ENCODE peak calls at places on chromosomes 12 and 14, in five cellular contexts. B is fibroblast of mammary gland, H is omental fat pad, Y is foreskin melanocyte, S is cardiac fibroblast. X is an unnamed sample.
A peak's percentile ranks its signal among the peaks of the same experiment; 100 is the strongest.

GRCh38 chr12:75650989-75651695 is 139.7 kb upstream of the KRR1 start:
- DNase-seq in B (peak; percentile 54), H (no peak), Y (no peak), S (peak; percentile 75), X (peak; percentile 82)

GRCh38 chr12:44286336-44286735 is 450.5 kb downstream of the TMEM117 start:
- DNase-seq in B (peak; percentile 49), H (no peak), Y (peak; percentile 52), S (no peak), X (peak; percentile 33)

GRCh38 chr12:6662906-6663742 is at the start of gene ING4:
- DNase-seq in B (peak; percentile 99), H (peak; percentile 93), Y (peak; percentile 99), S (peak; percentile 100), X (peak; percentile 100)

GRCh38 chr14:92513966-92514843 is 624 bp downstream of the RIN3 start:
- DNase-seq in B (peak; percentile 32), H (no peak), Y (no peak), S (peak; percentile 35), X (peak; percentile 28)

GRCh38 chr12:49674318-49674985 is 32.8 kb downstream of the FMNL3 start:
- DNase-seq in B (peak; percentile 61), H (no peak), Y (peak; percentile 72), S (peak; percentile 35), X (peak; percentile 22)

GRCh38 chr12:113413488-113413939 is 8.7 kb upstream of the SDSL start:
- DNase-seq in B (peak; percentile 40), H (no peak), Y (no peak), S (peak; percentile 49), X (peak; percentile 30)

GRCh38 chr14:64844993-64845536 is 34.6 kb downstream of the SPTB start:
- DNase-seq in B (no peak), H (no peak), Y (no peak), S (no peak), X (no peak)

GRCh38 chr12:110721570-110721969 is 21.1 kb downstream of the PPP1CC start:
- DNase-seq in B (no peak), H (no peak), Y (peak; percentile 74), S (no peak), X (no peak)

GRCh38 chr12:44497044-44497443 is 379.1 kb downstream of the NELL2 start:
- DNase-seq in B (no peak), H (no peak), Y (no peak), S (no peak), X (no peak)

GRCh38 chr14:64773046-64773445 is 68.8 kb downstream of the PLEKHG3 start:
- DNase-seq in B (no peak), H (no peak), Y (no peak), S (no peak), X (no peak)

GRCh38 chr12:114313910-114314309 is 92.0 kb downstream of the TBX5 start:
- DNase-seq in B (no peak), H (no peak), Y (no peak), S (no peak), X (no peak)

GRCh38 chr14:66998013-66998412 is 191.2 kb upstream of the GARIN2 start:
- DNase-seq in B (no peak), H (no peak), Y (no peak), S (no peak), X (no peak)

GRCh38 chr14:44989497-44990440 is 27.8 kb downstream of the TOGARAM1 start:
- DNase-seq in B (no peak), H (no peak), Y (no peak), S (no peak), X (no peak)

GRCh38 chr12:27711312-27711682 is 665 bp downstream of the MRPS35 start:
- DNase-seq in B (no peak), H (no peak), Y (no peak), S (no peak), X (peak; percentile 49)

GRCh38 chr12:65155784-65156183 is 13.6 kb upstream of the LEMD3 start:
- DNase-seq in B (no peak), H (no peak), Y (no peak), S (no peak), X (no peak)

GRCh38 chr12:31724597-31724996 is 4.2 kb downstream of the AMN1 start:
- DNase-seq in B (no peak), H (no peak), Y (no peak), S (no peak), X (no peak)

GRCh38 chr12:63989301-63989845 is 144.9 kb downstream of the SRGAP1 start:
- DNase-seq in B (peak; percentile 34), H (no peak), Y (peak; percentile 71), S (peak; percentile 54), X (no peak)

GRCh38 chr12:7083125-7083524 is 9.1 kb downstream of the C1R start:
- DNase-seq in B (no peak), H (no peak), Y (no peak), S (no peak), X (no peak)

GRCh38 chr14:69695664-69696527 is 71.0 kb upstream of the SRSF5 start:
- DNase-seq in B (no peak), H (no peak), Y (no peak), S (peak; percentile 61), X (peak; percentile 36)

GRCh38 chr14:104715871-104716270 is 8.2 kb upstream of the ADSS1 start:
- DNase-seq in B (no peak), H (no peak), Y (no peak), S (no peak), X (no peak)

GRCh38 chr14:95895720-95896119 is 19.1 kb downstream of the TUNAR start:
- DNase-seq in B (no peak), H (no peak), Y (no peak), S (no peak), X (no peak)

GRCh38 chr12:29957835-29958234 is 174.1 kb upstream of the TMTC1 start:
- DNase-seq in B (peak; percentile 2), H (no peak), Y (no peak), S (no peak), X (peak; percentile 5)

GRCh38 chr14:76844223-76844622 is 18.0 kb downstream of the LRRC74A start:
- DNase-seq in B (peak; percentile 61), H (no peak), Y (no peak), S (peak; percentile 85), X (peak; percentile 30)

GRCh38 chr14:49975799-49976198 is 82.9 kb downstream of the ARF6 start:
- DNase-seq in B (no peak), H (no peak), Y (no peak), S (no peak), X (no peak)

GRCh38 chr12:109721276-109721675 is 7.7 kb downstream of the FAM222A start:
- DNase-seq in B (no peak), H (no peak), Y (no peak), S (no peak), X (no peak)

GRCh38 chr12:54933381-54933780 is 51.2 kb downstream of the TESPA1 start:
- DNase-seq in B (peak; percentile 52), H (no peak), Y (peak; percentile 55), S (peak; percentile 54), X (peak; percentile 82)

GRCh38 chr14:54447231-54447692 is 6.1 kb upstream of the CNIH1 start:
- DNase-seq in B (peak; percentile 85), H (no peak), Y (no peak), S (peak; percentile 84), X (peak; percentile 93)

GRCh38 chr12:80044694-80045046 is 54.7 kb upstream of the OTOGL start:
- DNase-seq in B (peak; percentile 94), H (no peak), Y (peak; percentile 68), S (peak; percentile 66), X (peak; percentile 87)

GRCh38 chr14:39430762-39431415 is 1.3 kb downstream of the FBXO33 start:
- DNase-seq in B (peak; percentile 24), H (no peak), Y (peak; percentile 18), S (no peak), X (peak; percentile 15)

GRCh38 chr12:111444706-111445310 is 39.1 kb downstream of the SH2B3 start:
- DNase-seq in B (no peak), H (no peak), Y (peak; percentile 29), S (peak; percentile 46), X (no peak)

GRCh38 chr12:7995266-7995963 is 37.1 kb upstream of the FOXJ2 start:
- DNase-seq in B (peak; percentile 92), H (peak; percentile 28), Y (peak; percentile 63), S (peak; percentile 89), X (peak; percentile 85)

GRCh38 chr14:101082436-101083384 is 179.2 kb upstream of the RTL1 start:
- DNase-seq in B (no peak), H (no peak), Y (no peak), S (no peak), X (no peak)

GRCh38 chr12:53495903-53496751 is 3.1 kb downstream of the MAP3K12 start:
- DNase-seq in B (peak; percentile 81), H (peak; percentile 44), Y (peak; percentile 90), S (peak; percentile 93), X (no peak)